ENCODE peak calls at places on chromosomes 7 and 10, in four cellular contexts. N, Y, X and V are unnamed samples.

GRCh38 chr10:72564596-72564995 is 61.3 kb downstream of the MICU1 start:
- DNase-seq in N (no peak), Y (peak), X (no peak), V (no peak)

GRCh38 chr7:1920266-1920681 is 250.2 kb downstream of the ELFN1 start:
- DNase-seq in N (no peak), Y (no peak), X (no peak), V (no peak)

GRCh38 chr7:100213672-100214071 is 6.1 kb upstream of the PVRIG start:
- DNase-seq in N (no peak), Y (no peak), X (no peak), V (no peak)

GRCh38 chr7:96388620-96389383 is 66.9 kb upstream of the SLC25A13 start:
- DNase-seq in N (no peak), Y (peak), X (no peak), V (no peak)

GRCh38 chr10:50576245-50576815 is 47.4 kb downstream of the SGMS1 start:
- DNase-seq in N (no peak), Y (peak), X (no peak), V (no peak)

GRCh38 chr7:101978683-101979082 is 161.3 kb downstream of the CUX1 start:
- DNase-seq in N (no peak), Y (no peak), X (no peak), V (no peak)

GRCh38 chr10:24642921-24643678 is 80.6 kb downstream of the ARHGAP21 start:
- DNase-seq in N (no peak), Y (peak), X (peak), V (no peak)

GRCh38 chr10:121928528-121928884 is 675 bp upstream of the ATE1 start:
- DNase-seq in N (no peak), Y (peak), X (peak), V (no peak)

GRCh38 chr10:59393349-59393748 is 31.0 kb upstream of the FAM13C start:
- DNase-seq in N (no peak), Y (peak), X (no peak), V (no peak)

GRCh38 chr7:29310625-29311024 is 116.0 kb downstream of the CHN2 start:
- DNase-seq in N (no peak), Y (no peak), X (no peak), V (no peak)

GRCh38 chr10:15719899-15720634 is at the start of gene ITGA8:
- DNase-seq in N (no peak), Y (no peak), X (no peak), V (no peak)

GRCh38 chr10:47241256-47241655 is 58.7 kb upstream of the GDF10 start:
- DNase-seq in N (no peak), Y (no peak), X (no peak), V (no peak)

GRCh38 chr7:12458520-12459131 is 55.0 kb upstream of the VWDE start:
- DNase-seq in N (no peak), Y (peak), X (no peak), V (no peak)

GRCh38 chr10:71747808-71748523 is 25.4 kb downstream of the VSIR start:
- DNase-seq in N (no peak), Y (no peak), X (no peak), V (no peak)

GRCh38 chr7:101631224-101631714 is 2.2 kb upstream of the MYL10 start:
- DNase-seq in N (no peak), Y (no peak), X (no peak), V (no peak)

GRCh38 chr10:111732116-111732785 is 451.3 kb downstream of the GPAM start:
- DNase-seq in N (no peak), Y (no peak), X (no peak), V (no peak)

GRCh38 chr10:4370376-4370775 is 455.6 kb upstream of the AKR1E2 start:
- DNase-seq in N (no peak), Y (no peak), X (no peak), V (no peak)

GRCh38 chr10:132845041-132845551 is 59.1 kb upstream of the NKX6-2 start:
- DNase-seq in N (no peak), Y (no peak), X (no peak), V (peak)

GRCh38 chr7:155863721-155864151 is 51.5 kb upstream of the SHH start:
- DNase-seq in N (peak), Y (no peak), X (no peak), V (no peak)

GRCh38 chr10:83310688-83311087 is 828.6 kb upstream of the GHITM start:
- DNase-seq in N (no peak), Y (no peak), X (no peak), V (no peak)

GRCh38 chr10:119423911-119424590 is 118.5 kb downstream of the RGS10 start:
- DNase-seq in N (no peak), Y (no peak), X (no peak), V (no peak)

GRCh38 chr10:62699148-62699547 is 105.4 kb upstream of the ADO start:
- DNase-seq in N (no peak), Y (no peak), X (no peak), V (no peak)

GRCh38 chr7:94908204-94909022 is 1.0 kb downstream of the PPP1R9A start:
- DNase-seq in N (peak), Y (no peak), X (peak), V (no peak)

GRCh38 chr7:44257618-44258422 is 57.0 kb downstream of the YKT6 start:
- DNase-seq in N (no peak), Y (peak), X (peak), V (no peak)

GRCh38 chr7:117005449-117005848 is 52.1 kb downstream of the ST7 start:
- DNase-seq in N (no peak), Y (no peak), X (no peak), V (no peak)

GRCh38 chr7:107581387-107582013 is 1.5 kb downstream of the BCAP29 start:
- DNase-seq in N (no peak), Y (no peak), X (no peak), V (no peak)

GRCh38 chr10:124601016-124601415 is 139.4 kb downstream of the LHPP start:
- DNase-seq in N (no peak), Y (no peak), X (no peak), V (no peak)

GRCh38 chr10:109992485-109992884 is 15.3 kb upstream of the ADD3 start:
- DNase-seq in N (no peak), Y (peak), X (no peak), V (no peak)

GRCh38 chr7:33129806-33130153 is 416 bp downstream of the BBS9 start:
- DNase-seq in N (no peak), Y (no peak), X (no peak), V (no peak)

GRCh38 chr7:33128631-33128989 is 754 bp upstream of the BBS9 start:
- DNase-seq in N (no peak), Y (no peak), X (no peak), V (no peak)

GRCh38 chr7:33130184-33130583 is 820 bp downstream of the BBS9 start:
- DNase-seq in N (no peak), Y (peak), X (no peak), V (no peak)

GRCh38 chr7:33127085-33127484 is 2.3 kb upstream of the BBS9 start:
- DNase-seq in N (no peak), Y (no peak), X (no peak), V (no peak)

GRCh38 chr7:33128990-33129805 is at the start of gene BBS9:
- DNase-seq in N (peak), Y (peak), X (peak), V (peak)
- TF ChIP-seq POLR2A in N (peak), Y (no peak), X (peak), V (no peak)

GRCh38 chr7:55016746-55017090 is 2.1 kb upstream of the EGFR start:
- DNase-seq in N (no peak), Y (no peak), X (no peak), V (no peak)

GRCh38 chr7:55018361-55019328 is at the start of gene EGFR:
- DNase-seq in N (peak), Y (peak), X (peak), V (peak)

GRCh38 chr7:55016061-55016745 is 2.6 kb upstream of the EGFR start:
- DNase-seq in N (no peak), Y (no peak), X (no peak), V (no peak)

GRCh38 chr7:55019329-55019690 is 493 bp downstream of the EGFR start:
- DNase-seq in N (peak), Y (no peak), X (peak), V (no peak)

DNA sequence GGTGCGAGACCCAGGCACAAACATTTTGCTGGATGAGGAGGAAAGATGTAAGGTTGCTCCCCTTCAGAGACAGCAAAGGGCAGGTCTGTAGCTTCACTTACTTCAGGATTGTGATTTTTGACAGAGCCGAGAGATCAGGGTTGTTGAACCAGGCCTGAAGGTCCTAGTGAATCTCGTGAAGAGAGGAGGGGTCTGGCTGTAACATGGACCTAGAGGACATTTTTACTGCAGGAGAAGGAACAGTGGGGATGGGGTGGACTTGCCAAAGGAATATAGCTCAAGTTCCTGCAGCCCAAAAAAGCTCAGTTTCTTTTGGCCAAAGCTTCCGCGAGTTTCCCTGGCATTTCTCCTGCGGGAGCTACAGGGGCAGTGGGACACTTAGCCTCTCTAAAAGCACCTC is 976 bp upstream of the EGFR start:
- DNase-seq in N (no peak), Y (no peak), X (no peak), V (no peak)
- H3K4me3 ChIP-seq in N (peak), Y (no peak), X (no peak), V (no peak)

DNA sequence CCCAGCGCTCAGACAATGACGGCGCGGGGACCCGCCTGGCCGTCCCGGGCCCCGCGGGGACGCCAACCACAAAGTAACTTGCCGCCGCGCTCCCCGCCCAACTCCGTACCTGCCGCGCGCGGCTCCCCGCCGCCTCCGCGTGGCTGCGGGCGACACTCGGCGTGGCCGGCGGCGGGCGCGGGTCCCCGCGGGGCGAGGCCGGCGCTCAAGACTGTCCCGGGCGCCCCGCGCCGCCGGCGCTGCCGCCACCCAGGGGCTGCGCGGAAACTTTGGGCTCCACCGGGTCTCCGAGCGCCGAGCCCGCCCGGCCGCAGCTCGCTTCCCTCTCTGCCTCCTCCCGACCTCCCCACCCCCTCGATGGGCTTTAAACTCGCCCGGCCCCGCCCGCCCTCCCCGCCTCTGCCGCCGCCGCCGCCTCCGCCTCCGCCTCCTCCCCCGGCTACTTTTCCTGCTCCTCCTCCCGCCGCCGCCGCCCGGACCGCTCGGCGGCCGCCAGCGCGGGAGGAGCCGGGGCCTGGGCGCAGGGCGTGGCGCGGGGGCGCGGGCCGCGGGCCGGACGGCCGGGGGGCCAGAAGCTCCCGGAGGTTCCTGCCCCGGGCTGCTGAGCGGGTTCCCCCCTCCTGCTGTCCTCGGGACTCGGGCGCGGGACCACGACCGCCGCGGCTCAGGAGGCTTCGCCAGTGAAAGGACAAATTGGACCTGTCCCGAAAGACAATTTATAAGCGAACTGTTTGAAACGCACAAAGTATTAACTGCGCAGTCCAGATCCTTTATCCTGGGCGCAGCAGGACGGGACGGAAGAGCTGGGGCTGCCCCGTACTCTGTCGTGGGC is 10.6 kb upstream of the GRB10 start:
- DNase-seq in N (peak), Y (peak), X (peak), V (no peak)
- TF ChIP-seq POLR2A in N (no peak), Y (no peak), X (no peak), V (no peak)

DNA sequence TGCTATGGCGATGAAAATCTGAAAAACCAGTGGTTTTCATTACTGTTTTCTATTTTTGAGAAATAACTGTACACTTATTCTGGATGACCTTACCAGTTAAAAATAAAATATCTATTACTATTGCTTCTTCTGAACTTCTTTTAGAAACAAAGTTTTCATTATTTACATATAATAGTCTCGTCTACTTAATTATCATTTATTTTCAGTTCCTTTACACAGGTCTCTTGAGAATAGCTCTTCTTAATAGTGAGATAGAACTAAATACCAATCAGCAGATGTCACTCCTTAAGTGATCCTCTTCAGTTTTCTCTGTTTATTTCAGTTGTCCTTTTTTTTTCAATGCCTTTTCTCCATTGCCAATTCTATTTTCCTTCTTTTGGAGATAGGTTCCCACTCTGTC is 4.3 kb upstream of the GLCCI1 start:
- DNase-seq in N (no peak), Y (no peak), X (no peak), V (no peak)
- H3K4me3 ChIP-seq in N (no peak), Y (no peak), X (no peak), V (no peak)

GRCh38 chr10:74738543-74738942 is 87.9 kb upstream of the KAT6B start:
- DNase-seq in N (no peak), Y (no peak), X (no peak), V (peak)
- TF ChIP-seq POLR2A in N (no peak), Y (no peak), X (no peak), V (no peak)

DNA sequence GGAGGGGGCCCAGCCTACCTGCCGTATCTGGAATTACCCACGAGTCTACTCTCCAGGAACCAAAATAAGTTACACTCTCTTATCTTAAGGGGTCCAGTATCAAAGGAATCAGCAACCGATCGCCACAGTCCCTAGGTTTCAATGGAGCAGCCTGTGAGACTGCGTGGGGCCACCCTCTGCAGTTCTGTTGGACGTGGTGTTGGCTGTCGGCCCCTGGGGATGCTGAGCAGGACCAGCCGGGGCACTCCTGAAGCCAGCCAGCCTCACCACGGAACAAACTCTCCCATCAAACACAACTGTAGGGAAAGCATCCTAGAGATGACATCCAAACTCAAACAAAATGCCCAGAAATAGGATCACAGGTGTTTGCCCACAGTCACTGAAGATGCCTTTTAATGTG is 25.5 kb upstream of the ABLIM1 start:
- DNase-seq in N (no peak), Y (no peak), X (no peak), V (no peak)
- H3K4me3 ChIP-seq in N (peak), Y (no peak), X (no peak), V (no peak)

GRCh38 chr10:93437000-93437945 is 44.9 kb downstream of the MYOF start:
- DNase-seq in N (peak), Y (peak), X (peak), V (peak)
- TF ChIP-seq POLR2A in N (peak), Y (peak), X (peak), V (no peak)

GRCh38 chr10:21513035-21513434 is 12.4 kb downstream of the SKIDA1 start:
- DNase-seq in N (no peak), Y (no peak), X (no peak), V (no peak)
- H3K4me3 ChIP-seq in N (no peak), Y (no peak), X (no peak), V (no peak)

GRCh38 chr7:152762056-152762455 is 2.5 kb downstream of the ACTR3B start:
- DNase-seq in N (no peak), Y (peak), X (no peak), V (no peak)
- TF ChIP-seq POLR2A in N (no peak), Y (no peak), X (no peak), V (no peak)

GRCh38 chr7:128835231-128835751 is 5.1 kb downstream of the FLNC start:
- DNase-seq in N (peak), Y (no peak), X (no peak), V (no peak)

GRCh38 chr7:128832880-128833147 is 2.6 kb downstream of the FLNC start:
- DNase-seq in N (no peak), Y (no peak), X (no peak), V (no peak)

GRCh38 chr7:128833939-128834310 is 3.7 kb downstream of the FLNC start:
- DNase-seq in N (no peak), Y (no peak), X (no peak), V (no peak)

GRCh38 chr7:128831994-128832879 is 2.0 kb downstream of the FLNC start:
- DNase-seq in N (peak), Y (peak), X (no peak), V (no peak)

GRCh38 chr7:128833148-128833938 is 3.1 kb downstream of the FLNC start:
- DNase-seq in N (peak), Y (peak), X (peak), V (peak)
- H3K4me3 ChIP-seq in N (peak), Y (peak), X (no peak), V (no peak)